ENCODE peak calls at places on chromosomes 11 and 22, in six cellular contexts. Q, O, D, F, M and V are unnamed samples.

GRCh38 chr11:86625544-86625943 is 46.9 kb downstream of the ME3 start:
- DNase-seq in Q (no peak), O (no peak), D (no peak), F (no peak), M (no peak), V (no peak)

GRCh38 chr11:866481-866880 is 23.8 kb downstream of the TSPAN4 start:
- DNase-seq in Q (no peak), O (no peak), D (no peak), F (no peak), M (no peak), V (no peak)

GRCh38 chr22:23777776-23778575 is 5.3 kb downstream of the MMP11 start:
- DNase-seq in Q (no peak), O (no peak), D (no peak), F (no peak), M (peak), V (no peak)

GRCh38 chr11:78731008-78731407 is 156.3 kb upstream of the NARS2 start:
- DNase-seq in Q (no peak), O (no peak), D (no peak), F (no peak), M (peak), V (no peak)

GRCh38 chr11:116738975-116739374 is 33.8 kb downstream of the BUD13 start:
- DNase-seq in Q (no peak), O (no peak), D (no peak), F (no peak), M (no peak), V (no peak)

GRCh38 chr11:2302280-2302843 is 549 bp downstream of the TSPAN32 start:
- DNase-seq in Q (no peak), O (no peak), D (peak), F (no peak), M (no peak), V (no peak)

GRCh38 chr11:78131956-78132355 is 7.5 kb downstream of the ALG8 start:
- DNase-seq in Q (no peak), O (no peak), D (no peak), F (peak), M (no peak), V (no peak)

GRCh38 chr11:109658169-109658568 is 236.2 kb downstream of the C11orf87 start:
- DNase-seq in Q (no peak), O (no peak), D (no peak), F (no peak), M (no peak), V (no peak)

GRCh38 chr11:7046474-7046873 is 26.2 kb downstream of the NLRP14 start:
- DNase-seq in Q (no peak), O (no peak), D (no peak), F (no peak), M (no peak), V (no peak)

GRCh38 chr11:57316017-57316416 is 8.7 kb downstream of the TNKS1BP1 start:
- DNase-seq in Q (no peak), O (no peak), D (no peak), F (no peak), M (no peak), V (no peak)

GRCh38 chr11:117600976-117601708 is 195.9 kb downstream of the DSCAML1 start:
- DNase-seq in Q (no peak), O (no peak), D (no peak), F (no peak), M (no peak), V (no peak)

GRCh38 chr11:131108780-131109179 is 192.5 kb upstream of the SNX19 start:
- DNase-seq in Q (no peak), O (no peak), D (no peak), F (peak), M (no peak), V (no peak)

GRCh38 chr11:96191752-96192151 is 151.2 kb downstream of the MAML2 start:
- DNase-seq in Q (no peak), O (no peak), D (no peak), F (peak), M (no peak), V (no peak)

GRCh38 chr11:43943931-43944751 is 1.7 kb downstream of the C11orf96 start:
- DNase-seq in Q (no peak), O (no peak), D (no peak), F (no peak), M (no peak), V (no peak)

GRCh38 chr22:50674606-50675552 is 2.3 kb downstream of the SHANK3 start:
- DNase-seq in Q (peak), O (peak), D (no peak), F (peak), M (no peak), V (no peak)